ENCODE peak calls at places on chromosomes 13 and 19, in five cellular contexts. A, W, Z, D and I are unnamed samples.

GRCh38 chr19:1265611-1266115 is 3.5 kb upstream of the CIRBP start:
- DNase-seq in A (no peak), W (no peak), D (no peak), Z (no peak), I (no peak)

GRCh38 chr13:31835932-31836331 is 96.6 kb downstream of the RXFP2 start:
- DNase-seq in Z (no peak), A (no peak), W (no peak), D (no peak), I (no peak)

GRCh38 chr19:2574971-2575630 is 99.2 kb downstream of the GADD45B start:
- DNase-seq in W (no peak), D (no peak), A (no peak), Z (no peak), I (no peak)

GRCh38 chr19:36547001-36547732 is 19.1 kb upstream of the ZNF260 start:
- DNase-seq in D (no peak), Z (no peak), A (no peak), W (no peak), I (no peak)

GRCh38 chr19:13146763-13147563 is 3.2 kb downstream of the STX10 start:
- DNase-seq in A (no peak), D (no peak), Z (no peak), W (no peak), I (no peak)

GRCh38 chr19:54648129-54648528 is 14.7 kb upstream of the LILRB4 start:
- DNase-seq in D (no peak), A (no peak), Z (no peak), W (no peak), I (no peak)

GRCh38 chr13:78060966-78061365 is 142.3 kb upstream of the EDNRB start:
- DNase-seq in D (peak), A (no peak), W (no peak), Z (no peak), I (no peak)

GRCh38 chr19:46009530-46010510 is 13.0 kb downstream of the PGLYRP1 start:
- DNase-seq in W (peak), D (peak), A (peak), Z (peak), I (peak)

GRCh38 chr19:18109731-18110671 is 12.4 kb downstream of the MAST3 start:
- DNase-seq in D (no peak), A (peak), Z (no peak), W (peak), I (peak)